ENCODE peak calls at places on chromosomes 12 and 14, in four cellular contexts. R is IMR-90, Q is A549, F is GM12878. A is an unnamed sample.

GRCh38 chr12:3148366-3149000 is 71.3 kb downstream of the TSPAN9 start:
- DNase-seq in R (peak), Q (no peak), F (no peak), A (no peak)

GRCh38 chr12:78002878-78003277 is 172.2 kb downstream of the NAV3 start:
- DNase-seq in R (peak), Q (peak), F (no peak), A (no peak)

GRCh38 chr14:25537846-25538455 is 488.0 kb upstream of the STXBP6 start:
- DNase-seq in R (no peak), Q (peak), F (no peak), A (peak)

GRCh38 chr12:58424735-58425379 is 483.5 kb downstream of the ATP23 start:
- DNase-seq in R (no peak), Q (no peak), F (no peak), A (no peak)

GRCh38 chr12:26109343-26109841 is 15.4 kb downstream of the BHLHE41 start:
- DNase-seq in R (peak), Q (no peak), F (no peak), A (no peak)

GRCh38 chr14:104791425-104791824 is 4.1 kb downstream of the AKT1 start:
- DNase-seq in R (no peak), Q (no peak), F (no peak), A (no peak)

GRCh38 chr12:120180975-120181374 is 13.5 kb downstream of the GCN1 start:
- DNase-seq in R (no peak), Q (no peak), F (no peak), A (no peak)

GRCh38 chr14:104717646-104718045 is 6.4 kb upstream of the ADSS1 start:
- DNase-seq in R (no peak), Q (no peak), F (no peak), A (no peak)

GRCh38 chr14:25042362-25043299 is 7.3 kb downstream of the STXBP6 start:
- DNase-seq in R (peak), Q (peak), F (no peak), A (peak)

DNA sequence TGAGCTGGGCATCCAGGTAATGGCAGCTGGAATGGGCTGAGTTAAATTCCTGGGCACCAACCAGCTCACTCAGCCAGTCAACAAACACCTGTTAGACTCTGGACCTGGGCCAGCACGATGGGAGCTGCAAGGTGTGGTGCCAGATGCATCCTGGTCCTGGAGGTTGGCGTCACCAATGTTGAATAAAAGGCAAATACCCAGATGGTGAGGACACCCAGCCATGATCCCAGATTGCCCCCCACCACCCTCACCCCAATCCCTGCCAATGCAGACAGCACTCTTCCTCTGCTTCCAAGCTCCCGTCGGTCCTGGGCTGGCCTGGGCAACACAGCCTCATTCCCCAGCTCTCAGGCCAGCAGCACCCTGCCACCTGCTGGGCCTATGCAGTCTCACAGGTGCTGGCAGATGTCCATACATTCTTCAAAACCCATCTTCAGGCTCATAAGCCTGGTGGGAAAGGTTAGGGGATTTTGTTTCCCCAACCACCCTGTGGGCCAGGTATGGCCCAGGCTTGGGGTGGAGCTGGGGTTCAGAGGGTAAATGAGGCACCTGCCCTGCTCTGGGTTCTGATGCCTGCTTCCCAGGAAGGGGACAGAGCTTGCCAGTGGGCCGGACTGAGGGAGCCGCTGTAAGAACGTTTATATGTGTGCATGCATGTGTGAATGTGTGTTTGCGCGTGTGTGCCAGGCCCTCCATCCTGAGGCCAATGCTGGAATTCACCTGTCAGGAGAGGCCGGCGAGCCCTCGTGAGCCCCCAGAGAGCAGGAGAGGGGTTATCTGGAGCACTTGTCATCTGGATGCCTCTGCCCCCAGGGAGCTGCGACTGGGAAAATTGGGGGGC is 58.0 kb downstream of the LGMN start:
- DNase-seq in R (peak), Q (peak), F (no peak), A (peak)
- TF ChIP-seq ELK1 in R (no peak), Q (no peak), F (no peak), A (no peak)

GRCh38 chr12:6927999-6928702 is 392 bp downstream of the ATN1 start:
- DNase-seq in R (no peak), Q (no peak), F (no peak), A (no peak)

GRCh38 chr12:6927379-6927991 is at the start of gene ATN1:
- DNase-seq in R (peak), Q (peak), F (no peak), A (peak)

GRCh38 chr12:6929806-6930452 is 2.2 kb downstream of the ATN1 start:
- DNase-seq in R (no peak), Q (no peak), F (no peak), A (peak)

GRCh38 chr12:6925543-6926279 is 2.0 kb upstream of the ATN1 start:
- DNase-seq in R (peak), Q (peak), F (no peak), A (no peak)

DNA sequence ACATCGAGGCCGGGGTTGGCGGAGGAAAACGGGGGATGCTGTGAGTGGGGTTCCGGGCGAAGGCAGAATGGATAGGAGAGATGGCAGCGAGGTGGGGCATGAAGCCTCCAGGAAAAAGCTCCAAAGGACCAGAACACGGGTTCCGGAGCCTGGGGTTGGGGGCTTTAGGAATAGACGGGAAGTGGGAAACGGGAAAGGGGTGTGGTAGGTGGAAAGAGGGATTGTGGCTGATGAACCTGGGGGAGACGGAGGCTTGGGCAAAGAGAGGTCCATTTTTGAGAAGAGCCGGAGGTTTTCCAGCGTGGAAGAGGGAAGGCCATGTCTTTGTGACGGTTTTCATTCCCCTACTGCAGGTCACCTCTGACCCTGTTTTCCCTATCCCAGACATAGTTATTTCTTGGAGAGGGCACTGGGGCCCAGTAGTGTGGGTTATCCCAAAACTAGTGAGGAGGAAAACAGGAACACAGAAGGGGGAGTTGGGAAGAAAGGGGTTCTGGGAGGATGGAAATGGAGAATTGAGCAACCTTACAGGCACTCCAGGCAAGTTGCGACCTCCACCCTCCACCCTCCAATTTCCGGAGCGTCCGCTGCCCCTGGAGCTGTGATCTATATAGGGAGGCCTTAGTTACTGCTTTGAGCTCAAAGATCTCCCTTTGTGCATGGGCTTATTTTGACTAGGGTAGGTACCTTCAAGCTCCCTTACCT is 1.1 kb downstream of the ATN1 start:
- DNase-seq in R (no peak), Q (no peak), F (no peak), A (no peak)
- TF ChIP-seq ELK1 in R (no peak), Q (no peak), F (no peak), A (no peak)

GRCh38 chr14:99451234-99451633 is 29.4 kb downstream of the SETD3 start:
- DNase-seq in R (no peak), Q (no peak), F (no peak), A (no peak)

GRCh38 chr14:99452968-99453367 is 27.7 kb downstream of the SETD3 start:
- DNase-seq in R (no peak), Q (no peak), F (no peak), A (no peak)

GRCh38 chr14:99445916-99446315 is 34.7 kb downstream of the SETD3 start:
- DNase-seq in R (no peak), Q (no peak), F (no peak), A (no peak)

GRCh38 chr14:99450266-99450665 is 30.4 kb downstream of the SETD3 start:
- DNase-seq in R (no peak), Q (no peak), F (no peak), A (no peak)

DNA sequence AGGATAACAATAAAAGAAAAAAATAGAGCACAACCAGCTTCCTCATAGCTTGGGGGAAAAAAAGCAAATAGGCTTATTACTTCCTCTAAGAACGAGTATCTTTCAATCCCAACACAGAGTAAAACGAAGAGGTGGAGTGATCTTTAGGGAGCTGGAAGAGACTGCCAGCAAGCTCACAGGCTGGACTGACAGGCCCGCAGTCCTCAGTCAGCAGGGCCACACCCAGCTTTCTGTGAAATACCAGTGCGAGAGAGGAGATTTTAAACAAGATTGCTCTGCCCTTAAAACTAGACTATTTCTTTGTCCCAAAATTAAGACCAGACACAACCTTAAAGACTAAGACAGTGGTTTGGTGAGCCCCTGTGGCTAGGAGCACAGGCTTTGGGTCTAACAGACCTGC is 32.9 kb downstream of the SETD3 start:
- DNase-seq in R (no peak), Q (no peak), F (no peak), A (no peak)
- TF ChIP-seq ELK1 in R (no peak), Q (no peak), F (no peak), A (no peak)

GRCh38 chr12:1093166-1093751 is 102.2 kb downstream of the ERC1 start:
- DNase-seq in R (peak), Q (peak), F (no peak), A (peak)
- TF ChIP-seq ELK1 in R (no peak), Q (no peak), F (no peak), A (no peak)

GRCh38 chr14:55052259-55052930 is 948 bp downstream of the MAPK1IP1L start:
- DNase-seq in R (peak), Q (no peak), F (no peak), A (no peak)
- TF ChIP-seq ELK1 in R (no peak), Q (no peak), F (no peak), A (no peak)